ENCODE peak calls at places on chromosomes 5 and 9, in five cellular contexts. I, C, P, E and J are unnamed samples.
A peak's percentile ranks its signal among the peaks of the same experiment; 100 is the strongest.

GRCh38 chr5:178222292-178222691 is 10.3 kb downstream of the PHYKPL start:
- DNase-seq in I (no peak), P (no peak), C (no peak), E (no peak), J (no peak)

GRCh38 chr5:167466992-167467391 is 824.5 kb upstream of the WWC1 start:
- DNase-seq in C (no peak), E (no peak), P (no peak), I (no peak), J (no peak)

GRCh38 chr5:79547429-79547822 is 33.5 kb upstream of the HOMER1 start:
- DNase-seq in P (no peak), I (no peak), C (no peak), E (no peak), J (no peak)

GRCh38 chr9:73979894-73980264 is 517.3 kb upstream of the RORB start:
- DNase-seq in C (no peak), E (peak; percentile 3), P (no peak), I (peak; percentile 0), J (no peak)

GRCh38 chr5:76303917-76304316 is 99.2 kb upstream of the IQGAP2 start:
- DNase-seq in I (no peak), E (no peak), P (peak; percentile 30), C (peak; percentile 57), J (no peak)

GRCh38 chr5:136890431-136891148 is 525.2 kb upstream of the TRPC7 start:
- DNase-seq in E (no peak), P (no peak), I (no peak), C (no peak), J (no peak)

GRCh38 chr9:71368157-71368556 is 246.7 kb upstream of the TRPM3 start:
- DNase-seq in I (peak; percentile 15), E (no peak), C (no peak), P (no peak), J (no peak)

GRCh38 chr9:102114557-102114956 is 376.1 kb upstream of the GRIN3A start:
- DNase-seq in E (no peak), C (no peak), P (no peak), I (no peak), J (no peak)

GRCh38 chr9:95938724-95939123 is 63.2 kb downstream of the ERCC6L2 start:
- DNase-seq in P (no peak), E (no peak), C (no peak), I (no peak), J (no peak)